ENCODE peak calls at places on chromosomes 12 and 14, in ten cellular contexts. One of them, this sample, is unnamed.

GRCh38 chr14:67690011-67690410 is 5.6 kb downstream of the RDH11 start:
- DNase-seq in MM.1S: no peak
- DNase-seq in neural progenitor cell: no peak
- DNase-seq in GM23338: no peak
- DNase-seq in fibroblast of pulmonary artery: no peak
- DNase-seq in right lobe of liver: no peak
- DNase-seq in lower lobe of right lung: no peak
- DNase-seq in left ventricle myocardium inferior: no peak
- DNase-seq in Calu3: no peak
- DNase-seq in activated CD8-positive, alpha-beta T cell treated with anti-CD3 and anti-CD28 coated beads for 36 hours: no peak
- DNase-seq in this sample: no peak

GRCh38 chr12:14993537-14994266 is 20.9 kb downstream of the PDE6H start:
- DNase-seq in fibroblast of pulmonary artery: peak; percentile 64
- DNase-seq in neural progenitor cell: no peak
- DNase-seq in Calu3: no peak
- DNase-seq in MM.1S: peak; percentile 29
- DNase-seq in activated CD8-positive, alpha-beta T cell treated with anti-CD3 and anti-CD28 coated beads for 36 hours: peak; percentile 55
- DNase-seq in lower lobe of right lung: no peak
- DNase-seq in GM23338: no peak
- DNase-seq in right lobe of liver: no peak
- DNase-seq in left ventricle myocardium inferior: no peak
- DNase-seq in this sample: no peak

GRCh38 chr12:131885543-131886057 is 8.8 kb upstream of the ULK1 start:
- DNase-seq in left ventricle myocardium inferior: no peak
- DNase-seq in lower lobe of right lung: no peak
- DNase-seq in activated CD8-positive, alpha-beta T cell treated with anti-CD3 and anti-CD28 coated beads for 36 hours: no peak
- DNase-seq in neural progenitor cell: no peak
- DNase-seq in right lobe of liver: no peak
- DNase-seq in fibroblast of pulmonary artery: no peak
- DNase-seq in Calu3: no peak
- DNase-seq in MM.1S: no peak
- DNase-seq in GM23338: no peak
- DNase-seq in this sample: no peak

GRCh38 chr14:67620217-67620789 is 583 bp downstream of the ARG2 start:
- DNase-seq in MM.1S: no peak
- DNase-seq in activated CD8-positive, alpha-beta T cell treated with anti-CD3 and anti-CD28 coated beads for 36 hours: no peak
- DNase-seq in GM23338: peak; percentile 77
- DNase-seq in left ventricle myocardium inferior: no peak
- DNase-seq in neural progenitor cell: peak; percentile 86
- DNase-seq in Calu3: peak; percentile 4
- DNase-seq in fibroblast of pulmonary artery: peak; percentile 7
- DNase-seq in right lobe of liver: no peak
- DNase-seq in lower lobe of right lung: no peak
- DNase-seq in this sample: no peak

GRCh38 chr14:89032086-89032649 is 207.7 kb downstream of the TTC8 start:
- DNase-seq in activated CD8-positive, alpha-beta T cell treated with anti-CD3 and anti-CD28 coated beads for 36 hours: no peak
- DNase-seq in MM.1S: no peak
- DNase-seq in lower lobe of right lung: no peak
- DNase-seq in right lobe of liver: no peak
- DNase-seq in left ventricle myocardium inferior: no peak
- DNase-seq in Calu3: no peak
- DNase-seq in fibroblast of pulmonary artery: no peak
- DNase-seq in GM23338: peak; percentile 65
- DNase-seq in neural progenitor cell: no peak
- DNase-seq in this sample: no peak

GRCh38 chr14:96053600-96054381 is 14.6 kb downstream of the C14orf132 start:
- DNase-seq in left ventricle myocardium inferior: no peak
- DNase-seq in right lobe of liver: no peak
- DNase-seq in MM.1S: no peak
- DNase-seq in Calu3: no peak
- DNase-seq in lower lobe of right lung: no peak
- DNase-seq in fibroblast of pulmonary artery: peak; percentile 91
- DNase-seq in GM23338: no peak
- DNase-seq in activated CD8-positive, alpha-beta T cell treated with anti-CD3 and anti-CD28 coated beads for 36 hours: no peak
- DNase-seq in neural progenitor cell: no peak
- DNase-seq in this sample: no peak

GRCh38 chr14:67187826-67188225 is 1.4 kb upstream of the GARIN2 start:
- DNase-seq in left ventricle myocardium inferior: no peak
- DNase-seq in neural progenitor cell: no peak
- DNase-seq in activated CD8-positive, alpha-beta T cell treated with anti-CD3 and anti-CD28 coated beads for 36 hours: no peak
- DNase-seq in GM23338: no peak
- DNase-seq in fibroblast of pulmonary artery: peak; percentile 44
- DNase-seq in lower lobe of right lung: no peak
- DNase-seq in Calu3: peak; percentile 83
- DNase-seq in MM.1S: no peak
- DNase-seq in right lobe of liver: no peak
- DNase-seq in this sample: no peak

GRCh38 chr12:4909734-4910501 is at the start of gene KCNA1:
- DNase-seq in left ventricle myocardium inferior: no peak
- DNase-seq in fibroblast of pulmonary artery: no peak
- DNase-seq in MM.1S: no peak
- DNase-seq in GM23338: peak; percentile 72
- DNase-seq in activated CD8-positive, alpha-beta T cell treated with anti-CD3 and anti-CD28 coated beads for 36 hours: no peak
- DNase-seq in right lobe of liver: no peak
- DNase-seq in lower lobe of right lung: no peak
- DNase-seq in Calu3: no peak
- DNase-seq in neural progenitor cell: peak; percentile 68
- DNase-seq in this sample: peak; percentile 66

GRCh38 chr14:101601603-101602465 is 40.5 kb downstream of the DIO3 start:
- DNase-seq in lower lobe of right lung: no peak
- DNase-seq in MM.1S: no peak
- DNase-seq in left ventricle myocardium inferior: peak; percentile 6
- DNase-seq in activated CD8-positive, alpha-beta T cell treated with anti-CD3 and anti-CD28 coated beads for 36 hours: no peak
- DNase-seq in right lobe of liver: peak; percentile 44
- DNase-seq in neural progenitor cell: no peak
- DNase-seq in fibroblast of pulmonary artery: no peak
- DNase-seq in GM23338: peak; percentile 7
- DNase-seq in Calu3: no peak
- DNase-seq in this sample: no peak

GRCh38 chr14:24415421-24416253 is 13.8 kb downstream of the CBLN3 start:
- DNase-seq in fibroblast of pulmonary artery: no peak
- DNase-seq in GM23338: no peak
- DNase-seq in lower lobe of right lung: no peak
- DNase-seq in neural progenitor cell: no peak
- DNase-seq in activated CD8-positive, alpha-beta T cell treated with anti-CD3 and anti-CD28 coated beads for 36 hours: no peak
- DNase-seq in Calu3: no peak
- DNase-seq in right lobe of liver: no peak
- DNase-seq in left ventricle myocardium inferior: no peak
- DNase-seq in MM.1S: no peak
- DNase-seq in this sample: no peak

GRCh38 chr12:32568241-32568640 is 110.9 kb upstream of the DNM1L start:
- DNase-seq in Calu3: no peak
- DNase-seq in fibroblast of pulmonary artery: peak; percentile 88
- DNase-seq in GM23338: no peak
- DNase-seq in activated CD8-positive, alpha-beta T cell treated with anti-CD3 and anti-CD28 coated beads for 36 hours: no peak
- DNase-seq in neural progenitor cell: no peak
- DNase-seq in MM.1S: no peak
- DNase-seq in lower lobe of right lung: no peak
- DNase-seq in right lobe of liver: no peak
- DNase-seq in left ventricle myocardium inferior: no peak
- DNase-seq in this sample: no peak

GRCh38 chr14:53004976-53005375 is 54.1 kb upstream of the FERMT2 start:
- DNase-seq in GM23338: no peak
- DNase-seq in lower lobe of right lung: no peak
- DNase-seq in activated CD8-positive, alpha-beta T cell treated with anti-CD3 and anti-CD28 coated beads for 36 hours: no peak
- DNase-seq in right lobe of liver: no peak
- DNase-seq in MM.1S: no peak
- DNase-seq in fibroblast of pulmonary artery: peak; percentile 18
- DNase-seq in left ventricle myocardium inferior: no peak
- DNase-seq in Calu3: no peak
- DNase-seq in neural progenitor cell: no peak
- DNase-seq in this sample: no peak

GRCh38 chr12:94875525-94875924 is 128.0 kb downstream of the NDUFA12 start:
- DNase-seq in fibroblast of pulmonary artery: peak; percentile 17
- DNase-seq in right lobe of liver: no peak
- DNase-seq in left ventricle myocardium inferior: no peak
- DNase-seq in activated CD8-positive, alpha-beta T cell treated with anti-CD3 and anti-CD28 coated beads for 36 hours: peak; percentile 27
- DNase-seq in lower lobe of right lung: no peak
- DNase-seq in GM23338: peak; percentile 63
- DNase-seq in Calu3: peak; percentile 55
- DNase-seq in MM.1S: peak; percentile 73
- DNase-seq in neural progenitor cell: peak; percentile 55
- DNase-seq in this sample: peak; percentile 69
- TF ChIP-seq CTCF in fibroblast of pulmonary artery: peak; percentile 18
- TF ChIP-seq CTCF in right lobe of liver: peak; percentile 19
- TF ChIP-seq CTCF in left ventricle myocardium inferior: peak; percentile 17
- TF ChIP-seq CTCF in activated CD8-positive, alpha-beta T cell treated with anti-CD3 and anti-CD28 coated beads for 36 hours: peak; percentile 45
- TF ChIP-seq CTCF in lower lobe of right lung: no peak
- TF ChIP-seq CTCF in GM23338: peak; percentile 55
- TF ChIP-seq CTCF in Calu3: no peak
- TF ChIP-seq CTCF in MM.1S: peak; percentile 71
- TF ChIP-seq CTCF in neural progenitor cell: peak; percentile 50
- TF ChIP-seq CTCF in this sample: peak; percentile 52

DNA sequence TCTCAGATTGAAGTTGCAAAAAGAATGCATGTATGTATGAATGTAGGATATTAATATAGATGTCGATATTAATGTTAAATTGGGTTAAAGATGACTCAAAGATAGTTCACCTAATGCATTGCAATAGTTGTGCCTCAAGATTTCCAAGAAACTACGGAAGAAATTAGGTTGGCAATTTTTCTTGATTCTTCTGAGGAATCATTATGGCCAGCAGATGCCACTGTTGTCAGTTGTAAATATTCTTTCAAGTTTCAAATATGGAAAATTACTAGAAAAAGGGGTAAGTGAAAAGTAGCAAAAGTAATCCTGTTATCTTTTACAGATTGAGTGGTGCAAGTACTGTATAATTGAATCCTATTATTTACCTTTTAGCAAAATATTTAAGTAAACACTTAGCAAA is 202.1 kb downstream of the ADAMTS20 start:
- DNase-seq in GM23338: no peak
- DNase-seq in fibroblast of pulmonary artery: peak; percentile 31
- DNase-seq in Calu3: no peak
- DNase-seq in MM.1S: no peak
- DNase-seq in right lobe of liver: no peak
- DNase-seq in neural progenitor cell: no peak
- DNase-seq in activated CD8-positive, alpha-beta T cell treated with anti-CD3 and anti-CD28 coated beads for 36 hours: no peak
- DNase-seq in lower lobe of right lung: no peak
- DNase-seq in left ventricle myocardium inferior: no peak
- DNase-seq in this sample: no peak
- TF ChIP-seq CTCF in GM23338: peak; percentile 41
- TF ChIP-seq CTCF in fibroblast of pulmonary artery: peak; percentile 33
- TF ChIP-seq CTCF in Calu3: no peak
- TF ChIP-seq CTCF in MM.1S: peak; percentile 37
- TF ChIP-seq CTCF in right lobe of liver: no peak
- TF ChIP-seq CTCF in neural progenitor cell: peak; percentile 27
- TF ChIP-seq CTCF in activated CD8-positive, alpha-beta T cell treated with anti-CD3 and anti-CD28 coated beads for 36 hours: no peak
- TF ChIP-seq CTCF in lower lobe of right lung: no peak
- TF ChIP-seq CTCF in left ventricle myocardium inferior: no peak
- TF ChIP-seq CTCF in this sample: no peak

GRCh38 chr12:127496255-127496654 is 770.7 kb upstream of the TMEM132C start:
- DNase-seq in Calu3: no peak
- DNase-seq in lower lobe of right lung: no peak
- DNase-seq in neural progenitor cell: peak; percentile 40
- DNase-seq in GM23338: peak; percentile 43
- DNase-seq in activated CD8-positive, alpha-beta T cell treated with anti-CD3 and anti-CD28 coated beads for 36 hours: no peak
- DNase-seq in left ventricle myocardium inferior: no peak
- DNase-seq in MM.1S: no peak
- DNase-seq in fibroblast of pulmonary artery: no peak
- DNase-seq in right lobe of liver: no peak
- DNase-seq in this sample: no peak
- TF ChIP-seq CTCF in Calu3: no peak
- TF ChIP-seq CTCF in lower lobe of right lung: no peak
- TF ChIP-seq CTCF in neural progenitor cell: peak; percentile 56
- TF ChIP-seq CTCF in GM23338: peak; percentile 44
- TF ChIP-seq CTCF in activated CD8-positive, alpha-beta T cell treated with anti-CD3 and anti-CD28 coated beads for 36 hours: no peak
- TF ChIP-seq CTCF in left ventricle myocardium inferior: no peak
- TF ChIP-seq CTCF in MM.1S: no peak
- TF ChIP-seq CTCF in fibroblast of pulmonary artery: no peak
- TF ChIP-seq CTCF in right lobe of liver: no peak
- TF ChIP-seq CTCF in this sample: no peak

GRCh38 chr12:26123482-26123980 is 1.3 kb downstream of the BHLHE41 start:
- DNase-seq in fibroblast of pulmonary artery: no peak
- DNase-seq in left ventricle myocardium inferior: no peak
- DNase-seq in GM23338: no peak
- DNase-seq in right lobe of liver: no peak
- DNase-seq in Calu3: no peak
- DNase-seq in activated CD8-positive, alpha-beta T cell treated with anti-CD3 and anti-CD28 coated beads for 36 hours: no peak
- DNase-seq in neural progenitor cell: no peak
- DNase-seq in MM.1S: peak; percentile 39
- DNase-seq in lower lobe of right lung: no peak
- DNase-seq in this sample: no peak

GRCh38 chr12:26125451-26126339 is 858 bp upstream of the BHLHE41 start:
- DNase-seq in right lobe of liver: peak; percentile 77
- DNase-seq in fibroblast of pulmonary artery: peak; percentile 72
- DNase-seq in activated CD8-positive, alpha-beta T cell treated with anti-CD3 and anti-CD28 coated beads for 36 hours: peak; percentile 46
- DNase-seq in neural progenitor cell: peak; percentile 82
- DNase-seq in GM23338: peak; percentile 82
- DNase-seq in Calu3: peak; percentile 85
- DNase-seq in lower lobe of right lung: peak; percentile 81
- DNase-seq in left ventricle myocardium inferior: peak; percentile 76
- DNase-seq in MM.1S: peak; percentile 79
- DNase-seq in this sample: peak; percentile 51

GRCh38 chr12:26126340-26127284 is 1.8 kb upstream of the BHLHE41 start:
- DNase-seq in GM23338: peak; percentile 84
- DNase-seq in MM.1S: peak; percentile 81
- DNase-seq in neural progenitor cell: peak; percentile 94
- DNase-seq in left ventricle myocardium inferior: peak; percentile 89
- DNase-seq in Calu3: peak; percentile 86
- DNase-seq in right lobe of liver: peak; percentile 78
- DNase-seq in lower lobe of right lung: peak; percentile 89
- DNase-seq in activated CD8-positive, alpha-beta T cell treated with anti-CD3 and anti-CD28 coated beads for 36 hours: peak; percentile 47
- DNase-seq in fibroblast of pulmonary artery: peak; percentile 83
- DNase-seq in this sample: peak; percentile 68

GRCh38 chr12:26122681-26123481 is 2.0 kb downstream of the BHLHE41 start:
- DNase-seq in fibroblast of pulmonary artery: peak; percentile 82
- DNase-seq in lower lobe of right lung: peak; percentile 59
- DNase-seq in GM23338: peak; percentile 61
- DNase-seq in neural progenitor cell: peak; percentile 78
- DNase-seq in Calu3: peak; percentile 63
- DNase-seq in MM.1S: peak; percentile 76
- DNase-seq in left ventricle myocardium inferior: peak; percentile 63
- DNase-seq in right lobe of liver: peak; percentile 59
- DNase-seq in activated CD8-positive, alpha-beta T cell treated with anti-CD3 and anti-CD28 coated beads for 36 hours: peak; percentile 50
- DNase-seq in this sample: peak; percentile 60

DNA sequence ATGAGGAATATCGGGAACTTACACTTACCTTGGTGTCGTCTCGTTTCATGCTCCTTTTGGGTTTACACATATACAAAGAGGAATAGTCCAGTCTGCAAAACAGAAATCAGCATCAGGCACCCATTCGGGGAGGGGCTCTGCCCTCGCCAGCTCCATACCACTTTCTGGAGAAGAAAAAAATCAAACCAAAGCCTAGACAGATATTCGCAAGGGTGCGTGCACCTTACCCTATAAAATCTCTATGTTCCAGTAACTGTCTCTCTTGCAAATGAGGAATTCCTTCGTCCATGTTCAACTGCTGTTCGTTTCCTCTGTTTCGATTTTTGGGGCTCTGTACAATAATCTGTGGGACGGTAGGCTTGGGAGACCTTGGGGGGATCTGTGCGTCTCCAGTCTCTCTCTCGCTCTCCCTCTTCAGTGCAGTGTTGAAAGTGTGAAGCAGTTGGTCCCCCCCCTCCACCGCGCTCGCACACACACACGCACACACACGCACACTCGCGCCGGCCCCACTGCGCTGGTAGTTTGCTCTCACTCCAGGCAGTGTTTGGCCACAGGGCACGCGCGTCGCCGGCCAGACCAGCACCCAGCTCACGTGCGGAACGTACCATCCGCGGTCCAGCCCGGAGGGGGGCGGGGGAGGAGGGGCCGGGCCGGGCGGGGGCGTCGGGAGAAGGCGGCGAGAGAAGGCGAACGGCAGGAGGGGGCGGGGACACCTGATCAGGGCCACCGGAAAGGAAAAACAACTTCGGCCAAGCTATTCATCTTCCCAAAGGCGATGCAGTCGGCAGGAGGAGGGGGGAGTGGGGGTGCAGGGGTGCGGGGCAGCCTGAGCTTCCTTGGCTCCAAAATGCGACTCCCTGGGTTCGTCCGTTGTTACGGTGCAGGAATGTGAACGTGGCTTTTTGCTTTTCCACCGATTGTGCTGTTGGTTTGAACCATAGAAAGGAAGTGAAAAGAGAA is at the start of gene BHLHE41:
- DNase-seq in lower lobe of right lung: peak; percentile 86
- DNase-seq in activated CD8-positive, alpha-beta T cell treated with anti-CD3 and anti-CD28 coated beads for 36 hours: peak; percentile 33
- DNase-seq in neural progenitor cell: peak; percentile 76
- DNase-seq in right lobe of liver: peak; percentile 65
- DNase-seq in fibroblast of pulmonary artery: peak; percentile 60
- DNase-seq in left ventricle myocardium inferior: peak; percentile 84
- DNase-seq in MM.1S: peak; percentile 85
- DNase-seq in GM23338: peak; percentile 93
- DNase-seq in Calu3: peak; percentile 83
- DNase-seq in this sample: peak; percentile 41
- TF ChIP-seq CTCF in lower lobe of right lung: no peak
- TF ChIP-seq CTCF in activated CD8-positive, alpha-beta T cell treated with anti-CD3 and anti-CD28 coated beads for 36 hours: no peak
- TF ChIP-seq CTCF in neural progenitor cell: no peak
- TF ChIP-seq CTCF in right lobe of liver: no peak
- TF ChIP-seq CTCF in fibroblast of pulmonary artery: no peak
- TF ChIP-seq CTCF in left ventricle myocardium inferior: no peak
- TF ChIP-seq CTCF in MM.1S: no peak
- TF ChIP-seq CTCF in GM23338: no peak
- TF ChIP-seq CTCF in Calu3: no peak
- TF ChIP-seq CTCF in this sample: no peak

This sample was measured in GM13976.